ENCODE peak calls at places on chromosomes 1 and 21, in eight cellular contexts. L, N, Z, S, X, M, U and C are unnamed samples.

GRCh38 chr1:212460376-212460775 is 27.7 kb downstream of the NENF start:
- DNase-seq in S (no peak), Z (no peak), U (no peak), M (no peak), L (no peak), N (no peak), X (no peak), C (no peak)

GRCh38 chr1:7409278-7409677 is 361.8 kb upstream of the VAMP3 start:
- DNase-seq in M (no peak), X (no peak), N (no peak), Z (peak), L (no peak), U (no peak), S (no peak), C (no peak)

GRCh38 chr21:42560517-42561179 is 47.0 kb downstream of the SLC37A1 start:
- DNase-seq in L (no peak), N (no peak), X (no peak), U (no peak), M (no peak), S (no peak), Z (no peak), C (no peak)

GRCh38 chr1:12229835-12230548 is at the start of gene VPS13D:
- DNase-seq in X (peak), U (peak), M (peak), S (peak), Z (peak), N (peak), L (peak), C (no peak)

GRCh38 chr1:202964755-202965440 is 2.2 kb downstream of the CYB5R1 start:
- DNase-seq in N (no peak), L (no peak), M (no peak), U (no peak), Z (no peak), S (no peak), X (no peak), C (no peak)

GRCh38 chr1:211738709-211739301 is 63.4 kb upstream of the NEK2 start:
- DNase-seq in N (no peak), X (no peak), M (no peak), S (no peak), U (no peak), L (no peak), Z (no peak), C (no peak)

GRCh38 chr1:71350330-71350729 is 269.5 kb upstream of the ZRANB2 start:
- DNase-seq in L (no peak), Z (no peak), N (no peak), U (no peak), X (no peak), M (no peak), S (no peak), C (no peak)

GRCh38 chr1:70331962-70332361 is 22.6 kb downstream of the ANKRD13C start:
- DNase-seq in Z (no peak), U (no peak), S (no peak), L (no peak), M (no peak), N (no peak), X (no peak), C (no peak)

GRCh38 chr1:228399531-228400236 is 7.0 kb downstream of the TRIM11 start:
- DNase-seq in Z (no peak), M (no peak), S (no peak), L (no peak), X (no peak), N (no peak), U (no peak), C (no peak)

GRCh38 chr1:57832616-57833015 is 408.8 kb upstream of the DAB1 start:
- DNase-seq in L (no peak), X (no peak), S (no peak), U (no peak), Z (peak), N (peak), M (no peak), C (no peak)

GRCh38 chr1:63931468-63931867 is 157.7 kb downstream of the ROR1 start:
- DNase-seq in L (no peak), Z (no peak), X (no peak), S (no peak), M (no peak), U (no peak), N (no peak), C (no peak)

GRCh38 chr1:157091668-157092273 is 7.8 kb downstream of the ETV3L start:
- DNase-seq in X (no peak), L (no peak), U (no peak), M (no peak), S (no peak), Z (no peak), N (no peak), C (no peak)

GRCh38 chr1:210394281-210394798 is 65.6 kb downstream of the HHAT start:
- DNase-seq in Z (no peak), N (no peak), U (no peak), S (no peak), M (peak), X (no peak), L (no peak), C (no peak)

GRCh38 chr1:240194120-240194519 is 102.4 kb downstream of the FMN2 start:
- DNase-seq in S (no peak), Z (no peak), N (no peak), X (no peak), L (no peak), U (no peak), M (no peak), C (no peak)

GRCh38 chr1:43438576-43439120 is 15.1 kb downstream of the HYI start:
- DNase-seq in S (no peak), X (no peak), U (no peak), N (no peak), Z (no peak), L (no peak), M (no peak), C (no peak)

GRCh38 chr1:110687244-110687643 is 12.5 kb upstream of the KCNA3 start:
- DNase-seq in X (no peak), L (no peak), S (no peak), U (no peak), N (no peak), Z (no peak), M (no peak), C (no peak)

GRCh38 chr1:26745191-26745590 is 42.6 kb upstream of the PIGV start:
- DNase-seq in U (no peak), N (no peak), L (no peak), M (no peak), S (no peak), Z (no peak), X (no peak), C (no peak)

GRCh38 chr21:31908106-31909031 is 35.5 kb downstream of the HUNK start:
- DNase-seq in N (peak), S (no peak), M (no peak), L (no peak), X (no peak), U (peak), Z (peak), C (no peak)

DNA sequence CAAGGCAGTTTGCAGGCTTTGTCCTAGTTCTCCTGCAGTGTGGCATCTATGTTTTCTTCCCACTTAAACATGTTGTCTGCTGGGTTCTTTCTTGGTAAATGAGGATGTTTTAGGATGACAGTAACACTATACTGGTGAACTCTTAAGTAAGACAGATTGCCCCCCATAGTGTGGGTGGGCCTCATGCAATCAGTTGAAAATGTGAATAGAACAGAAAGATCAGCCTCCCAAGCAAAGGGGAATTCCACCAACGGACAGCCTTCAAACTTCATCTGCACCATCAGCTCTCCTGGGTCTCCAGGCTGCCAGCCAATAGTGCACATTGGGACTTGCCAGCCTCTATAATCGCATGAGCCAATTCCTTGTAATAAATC is 10.7 kb upstream of the TARBP1 start:
- DNase-seq in Z (no peak), M (no peak), X (no peak), L (no peak), S (no peak), U (no peak), N (no peak), C (no peak)
- TF ChIP-seq POLR2AphosphoS5 in Z (no peak), M (no peak), X (no peak), L (no peak), S (no peak), U (no peak), N (no peak), C (no peak)

DNA sequence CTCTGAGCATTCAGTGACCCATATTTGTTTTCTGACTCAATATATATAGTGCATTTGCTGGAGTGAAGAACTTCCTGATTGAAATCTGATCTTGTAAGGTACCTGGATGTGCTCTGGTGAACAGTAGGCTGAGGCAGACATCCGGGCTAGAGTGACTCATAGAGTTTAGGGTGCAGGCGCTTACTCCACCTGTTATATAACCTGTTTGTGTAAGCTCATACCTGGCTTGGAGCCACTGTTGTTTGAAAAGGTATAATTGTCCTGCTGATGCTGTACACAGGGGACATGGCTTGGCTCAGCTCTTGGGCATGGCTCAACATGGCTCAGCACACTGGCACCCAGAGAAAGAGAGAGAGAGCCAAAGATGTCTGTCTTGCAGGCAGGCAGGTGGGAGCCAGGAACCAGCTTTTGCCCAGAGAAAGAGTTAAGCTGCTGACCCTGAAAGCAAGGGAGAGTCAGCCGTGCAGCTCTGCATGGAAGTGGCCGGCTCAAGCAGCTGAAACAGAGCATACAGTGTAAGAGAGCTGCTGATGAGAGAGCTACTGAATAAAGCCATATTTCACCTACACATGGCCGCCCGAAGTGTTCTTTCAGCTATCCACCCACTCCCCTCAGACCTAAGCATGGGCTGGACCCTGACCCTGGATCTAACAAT is 43.2 kb downstream of the GJA5 start:
- DNase-seq in M (no peak), N (no peak), S (no peak), U (peak), Z (no peak), L (peak), X (no peak), C (no peak)
- H3K27ac ChIP-seq in M (no peak), N (no peak), S (no peak), U (peak), Z (no peak), L (peak), X (no peak), C (no peak)

DNA sequence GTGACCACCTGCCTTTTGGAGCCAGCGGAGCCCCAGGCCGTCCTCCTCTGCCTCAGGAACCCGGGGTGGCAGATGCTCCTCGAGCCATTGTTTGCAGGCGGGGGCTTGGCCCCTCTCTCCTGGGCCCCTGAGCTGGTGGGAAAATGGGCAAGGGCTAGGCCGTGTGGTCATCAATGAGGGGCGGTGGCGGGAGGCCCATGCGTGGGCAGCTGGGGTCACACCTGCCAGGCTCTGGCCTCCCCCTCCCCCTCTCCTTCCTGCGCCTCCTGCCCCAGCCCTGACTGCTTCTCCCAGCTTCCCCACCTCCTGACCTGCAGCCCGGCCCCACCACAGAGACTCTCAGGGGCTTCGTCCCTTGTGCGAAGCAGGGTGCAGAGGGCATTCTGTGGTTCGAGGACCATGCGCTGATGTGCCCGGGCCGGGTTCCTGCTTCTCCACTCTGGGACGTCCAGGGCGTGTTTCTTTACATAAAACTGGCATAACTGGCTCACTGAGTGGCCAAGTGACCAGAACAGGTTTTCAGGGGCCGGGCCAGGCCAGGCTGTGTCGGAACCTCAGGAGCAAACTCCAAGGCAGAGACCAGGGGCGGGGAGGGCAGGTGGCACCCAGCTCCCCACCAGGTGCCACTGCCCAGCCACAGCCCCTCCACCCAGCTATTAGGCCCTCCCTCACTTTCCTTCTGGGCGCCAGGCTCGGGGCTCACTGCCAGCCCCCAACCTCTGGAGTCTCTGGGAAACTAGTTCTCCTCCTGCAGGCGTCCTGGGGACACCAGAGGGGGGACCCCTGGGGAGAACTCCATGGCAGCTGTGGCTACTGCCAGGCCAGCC is 9.3 kb downstream of the SAMD11 start:
- DNase-seq in S (no peak), L (no peak), Z (no peak), N (no peak), U (no peak), X (no peak), M (no peak), C (no peak)
- TF ChIP-seq EZH2 in S (no peak), L (no peak), Z (no peak), N (no peak), U (no peak), X (no peak), M (no peak), C (no peak)

DNA sequence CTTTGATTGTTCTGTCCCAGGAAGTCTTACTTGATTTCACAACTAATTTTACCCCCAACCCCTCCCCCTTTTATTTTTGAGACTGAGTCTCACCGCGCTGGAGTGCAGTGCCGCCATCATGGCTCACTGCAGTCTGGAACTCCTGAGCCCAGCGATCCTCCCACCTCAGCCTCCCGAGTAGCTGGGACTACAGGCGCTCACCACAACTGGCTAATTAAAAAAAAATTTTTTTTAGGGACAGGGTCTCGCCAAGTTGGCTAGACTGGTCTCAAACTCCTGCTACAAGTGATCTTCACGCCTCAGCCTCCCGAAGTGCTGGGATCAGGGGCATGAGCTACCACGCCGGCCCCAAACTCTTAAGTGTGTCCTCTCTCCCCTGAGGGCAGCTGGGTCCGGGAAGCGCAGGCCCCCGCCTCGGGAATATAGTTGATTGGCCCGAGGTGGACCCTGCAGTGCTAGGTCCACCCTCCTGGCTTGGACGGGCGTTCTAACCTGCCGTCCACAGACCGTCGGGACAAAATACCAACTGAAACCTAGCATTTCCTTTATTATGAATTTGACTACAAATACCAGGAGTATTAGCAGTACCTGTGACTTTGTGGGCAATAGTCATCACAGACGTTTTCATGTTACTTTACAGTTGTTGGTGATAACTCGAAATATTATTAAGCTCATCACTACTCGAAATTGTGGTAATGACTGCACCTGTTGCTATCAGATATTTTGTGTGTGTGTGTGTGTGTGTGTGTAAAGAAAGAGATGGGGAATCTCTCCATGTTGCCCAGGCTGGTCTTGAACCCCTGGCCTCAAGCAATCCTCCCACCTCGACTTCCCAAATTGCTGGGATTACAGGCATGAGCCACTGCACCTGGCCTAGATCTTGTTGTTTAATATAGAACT is 642 bp upstream of the PARP1 start:
- DNase-seq in X (no peak), M (no peak), U (no peak), N (no peak), Z (no peak), L (no peak), S (no peak), C (peak)
- TF ChIP-seq POLR2AphosphoS5 in X (no peak), M (no peak), U (no peak), N (no peak), Z (no peak), L (no peak), S (no peak), C (peak)

GRCh38 chr1:245235156-245235555 is 80.4 kb downstream of the KIF26B start:
- DNase-seq in Z (no peak), L (no peak), S (no peak), X (no peak), M (no peak), U (no peak), N (no peak), C (no peak)
- H3K27ac ChIP-seq in Z (no peak), L (no peak), S (no peak), X (no peak), M (no peak), U (no peak), N (no peak), C (no peak)